ENCODE peak calls at places on chromosomes 4 and X, in eight cellular contexts. Q, K, P, X, F, A, C and M are unnamed samples.

GRCh38 chr4:139559095-139559490 is 3.1 kb upstream of the SETD7 start:
- DNase-seq in Q (no peak), K (no peak), P (no peak), X (no peak), F (no peak), A (no peak), C (no peak), M (no peak)

GRCh38 chrX:74325130-74326059 is 21.4 kb downstream of the ZCCHC13 start:
- DNase-seq in Q (no peak), K (peak; percentile 92), P (no peak), X (no peak), F (no peak), A (no peak), C (no peak), M (peak; percentile 72)

GRCh38 chr4:14607578-14607977 is 394.7 kb upstream of the CPEB2 start:
- DNase-seq in Q (no peak), K (no peak), P (no peak), X (no peak), F (no peak), A (no peak), C (peak; percentile 42), M (no peak)

GRCh38 chr4:152785639-152786517 is 6.1 kb downstream of the ARFIP1 start:
- DNase-seq in Q (no peak), K (no peak), P (no peak), X (peak; percentile 50), F (no peak), A (no peak), C (peak; percentile 82), M (no peak)

GRCh38 chr4:185915817-185916216 is 103.8 kb upstream of the SORBS2 start:
- DNase-seq in Q (no peak), K (no peak), P (no peak), X (no peak), F (no peak), A (no peak), C (no peak), M (no peak)

GRCh38 chr4:176790398-176790797 is 2.3 kb downstream of the VEGFC start:
- DNase-seq in Q (no peak), K (no peak), P (no peak), X (peak; percentile 36), F (no peak), A (no peak), C (no peak), M (no peak)

GRCh38 chrX:48497871-48498270 is 10.9 kb upstream of the PORCN start:
- DNase-seq in Q (no peak), K (no peak), P (no peak), X (peak; percentile 11), F (no peak), A (no peak), C (no peak), M (no peak)

GRCh38 chrX:120617996-120618630 is 11.7 kb downstream of the C1GALT1C1 start:
- DNase-seq in Q (no peak), K (no peak), P (no peak), X (no peak), F (no peak), A (no peak), C (peak; percentile 55), M (no peak)

GRCh38 chr4:102518703-102519131 is 17.6 kb downstream of the NFKB1 start:
- DNase-seq in Q (no peak), K (no peak), P (no peak), X (no peak), F (no peak), A (no peak), C (no peak), M (no peak)

GRCh38 chr4:147586637-147587036 is 30.6 kb upstream of the TMEM184C start:
- DNase-seq in Q (no peak), K (no peak), P (no peak), X (no peak), F (no peak), A (no peak), C (no peak), M (no peak)

GRCh38 chrX:147916375-147916968 is 4.8 kb downstream of the FMR1 start:
- DNase-seq in Q (no peak), K (no peak), P (no peak), X (no peak), F (no peak), A (no peak), C (no peak), M (no peak)
- H3K4me1 ChIP-seq in Q (no peaks in the 10 kb centered on the region), K (no peaks in the 10 kb centered on the region), P (peaks cover 30% of the 10 kb centered on the region), X (peaks cover 15% of the 10 kb centered on the region), F (no peaks in the 10 kb centered on the region), A (peaks cover 21% of the 10 kb centered on the region), C (peaks cover 14% of the 10 kb centered on the region), M (no peaks in the 10 kb centered on the region)

DNA sequence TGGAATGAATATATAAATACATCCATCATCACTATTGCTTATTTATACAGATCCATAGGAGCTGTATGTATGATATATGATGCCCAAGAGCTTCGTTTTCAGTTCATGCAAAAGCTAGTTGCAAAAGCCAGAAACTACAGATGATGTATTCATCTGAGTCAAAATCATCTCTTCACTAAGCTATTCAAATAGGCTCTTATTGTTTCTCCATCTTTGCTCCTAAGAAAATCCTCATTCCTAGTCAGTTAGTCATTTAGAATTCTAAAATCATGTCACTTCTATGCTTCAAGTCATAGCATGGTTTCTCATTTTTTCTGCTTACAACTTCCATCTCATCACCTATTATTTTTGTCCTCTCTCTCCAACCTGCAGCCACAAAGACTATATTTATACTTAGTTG is 300.2 kb upstream of the TRAM1L1 start:
- DNase-seq in Q (no peak), K (no peak), P (no peak), X (no peak), F (no peak), A (no peak), C (peak; percentile 6), M (no peak)
- H3K27me3 ChIP-seq in Q (no peaks in the 10 kb centered on the region), K (no peaks in the 10 kb centered on the region), P (no peaks in the 10 kb centered on the region), X (no peaks in the 10 kb centered on the region), F (no peaks in the 10 kb centered on the region), A (no peaks in the 10 kb centered on the region), C (no peaks in the 10 kb centered on the region), M (no peaks in the 10 kb centered on the region)

GRCh38 chr4:74635490-74636123 is 158.7 kb downstream of the BTC start:
- DNase-seq in Q (no peak), K (no peak), P (no peak), X (no peak), F (no peak), A (no peak), C (no peak), M (no peak)

GRCh38 chr4:74638689-74639088 is 155.6 kb downstream of the BTC start:
- DNase-seq in Q (no peak), K (no peak), P (no peak), X (no peak), F (no peak), A (no peak), C (peak; percentile 30), M (no peak)

GRCh38 chr4:74638001-74638400 is 156.3 kb downstream of the BTC start:
- DNase-seq in Q (no peak), K (no peak), P (no peak), X (no peak), F (no peak), A (no peak), C (no peak), M (no peak)

GRCh38 chr4:74635074-74635473 is 159.2 kb downstream of the BTC start:
- DNase-seq in Q (no peak), K (no peak), P (no peak), X (no peak), F (no peak), A (no peak), C (no peak), M (no peak)

DNA sequence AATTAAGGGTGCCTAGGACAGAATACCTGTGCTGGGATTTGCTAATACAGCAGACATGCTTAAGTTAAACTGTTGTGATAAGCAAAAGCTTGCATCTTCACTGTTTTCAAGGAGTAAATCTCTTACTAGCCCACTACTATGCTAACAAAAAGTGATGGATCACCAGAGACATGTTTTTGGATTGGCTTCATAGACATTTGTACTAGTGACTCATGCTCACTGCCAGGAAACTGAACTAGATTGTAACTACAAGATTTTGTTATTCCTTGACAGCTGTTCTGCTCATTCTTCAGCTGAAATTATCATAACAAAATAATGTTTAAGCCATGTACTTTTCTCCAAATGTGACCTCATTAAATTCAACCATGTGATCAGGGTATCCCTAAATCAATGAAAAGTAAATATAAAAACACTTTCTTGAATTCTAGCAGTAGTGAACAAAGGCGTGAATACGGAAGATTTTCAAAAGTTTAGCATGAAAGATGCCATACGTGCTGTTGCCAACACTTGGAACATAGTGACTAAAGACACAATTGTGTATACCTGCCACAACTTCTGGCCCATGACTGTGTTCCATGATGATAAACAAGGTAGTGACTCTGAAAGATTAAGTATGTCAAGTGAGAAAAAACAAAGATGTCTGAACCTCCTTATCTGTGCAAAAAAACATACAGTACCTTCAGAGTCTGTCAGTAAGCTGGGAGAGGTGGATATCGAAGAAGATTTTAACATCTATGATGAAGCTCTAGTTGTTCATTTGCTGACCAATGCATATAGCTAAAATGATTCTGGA is 154.0 kb downstream of the BTC start:
- DNase-seq in Q (no peak), K (no peak), P (no peak), X (peak; percentile 63), F (no peak), A (no peak), C (peak; percentile 66), M (no peak)
- H3K4me1 ChIP-seq in Q (no peaks in the 10 kb centered on the region), K (no peaks in the 10 kb centered on the region), P (no peaks in the 10 kb centered on the region), X (peaks cover 9% of the 10 kb centered on the region), F (no peaks in the 10 kb centered on the region), A (no peaks in the 10 kb centered on the region), C (peaks cover 23% of the 10 kb centered on the region), M (no peaks in the 10 kb centered on the region)

GRCh38 chrX:40175416-40176255 is 77.9 kb upstream of the BCOR start:
- DNase-seq in Q (peak; percentile 84), K (no peak), P (peak; percentile 85), X (peak; percentile 75), F (peak; percentile 91), A (peak; percentile 97), C (peak; percentile 67), M (no peak)

GRCh38 chrX:40172980-40173661 is 75.4 kb upstream of the BCOR start:
- DNase-seq in Q (no peak), K (no peak), P (no peak), X (no peak), F (no peak), A (no peak), C (no peak), M (no peak)

GRCh38 chrX:40176256-40176978 is 78.7 kb upstream of the BCOR start:
- DNase-seq in Q (peak; percentile 84), K (no peak), P (peak; percentile 82), X (peak; percentile 66), F (peak; percentile 90), A (peak; percentile 95), C (peak; percentile 59), M (no peak)

GRCh38 chrX:40173662-40174593 is 76.2 kb upstream of the BCOR start:
- DNase-seq in Q (peak; percentile 76), K (no peak), P (peak; percentile 76), X (peak; percentile 62), F (peak; percentile 83), A (peak; percentile 80), C (no peak), M (no peak)

DNA sequence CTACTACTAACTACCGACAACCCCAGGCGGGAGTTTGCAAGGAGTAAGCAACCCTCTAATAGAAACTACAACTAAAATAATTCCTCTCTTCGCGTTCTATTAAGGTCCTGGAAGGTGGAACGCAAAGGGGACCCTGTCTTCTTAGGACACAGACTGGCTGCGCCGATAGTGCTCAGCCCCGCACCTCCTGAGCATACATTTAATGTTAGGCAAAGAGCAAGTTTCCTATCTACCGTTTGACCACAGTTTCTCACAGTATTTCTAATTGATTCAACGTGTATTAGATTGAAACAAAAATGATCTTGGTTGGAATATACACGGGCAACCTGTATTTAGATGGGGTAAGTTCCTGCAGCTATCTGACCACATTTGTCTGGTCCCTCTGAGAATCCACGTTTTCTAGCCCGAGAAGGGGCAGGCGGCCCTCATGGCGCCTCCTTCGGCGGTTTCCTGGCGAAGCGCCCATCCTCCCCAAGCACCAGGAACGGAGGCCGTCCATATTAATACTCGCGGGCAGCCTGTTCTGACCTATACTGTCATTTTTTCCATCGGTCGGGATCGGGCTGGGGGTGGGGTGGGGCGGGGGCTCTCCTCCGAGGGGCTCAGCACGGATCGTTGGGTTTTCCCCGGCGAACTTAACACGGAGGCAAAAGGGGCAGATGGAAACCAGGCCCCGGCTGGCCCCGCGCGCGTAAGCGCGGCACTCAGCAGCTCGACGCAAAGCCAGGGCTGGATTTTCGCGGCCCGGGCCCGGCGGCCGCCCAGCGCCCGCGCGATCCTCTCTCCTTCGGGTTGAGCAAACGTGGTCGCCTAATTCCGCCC is 77.0 kb upstream of the BCOR start:
- DNase-seq in Q (peak; percentile 82), K (no peak), P (peak; percentile 64), X (peak; percentile 72), F (peak; percentile 76), A (peak; percentile 88), C (peak; percentile 66), M (no peak)
- H3K27me3 ChIP-seq in Q (peaks cover 6% of the 10 kb centered on the region), K (peaks cover 31% of the 10 kb centered on the region), P (no peaks in the 10 kb centered on the region), X (no peaks in the 10 kb centered on the region), F (no peaks in the 10 kb centered on the region), A (peaks cover 26% of the 10 kb centered on the region), C (peaks cover 6% of the 10 kb centered on the region), M (no peaks in the 10 kb centered on the region)